ENCODE peak calls at places on chromosomes 12 and 14, in six cellular contexts. L, X, D, Q, S and I are unnamed samples.

GRCh38 chr12:130588696-130589095 is 127.4 kb downstream of the RIMBP2 start:
- DNase-seq in L (no peak), X (no peak), D (no peak), Q (no peak), S (no peak), I (no peak)

GRCh38 chr14:78412475-78412874 is 242.3 kb downstream of the NRXN3 start:
- DNase-seq in L (no peak), X (no peak), D (no peak), Q (no peak), S (no peak), I (no peak)

GRCh38 chr12:111715242-111715641 is 29.4 kb downstream of the ACAD10 start:
- DNase-seq in L (no peak), X (no peak), D (no peak), Q (no peak), S (no peak), I (no peak)

GRCh38 chr12:67780580-67781084 is 132.1 kb downstream of the DYRK2 start:
- DNase-seq in L (no peak), X (no peak), D (no peak), Q (no peak), S (no peak), I (no peak)

GRCh38 chr12:67748761-67749075 is 100.2 kb downstream of the DYRK2 start:
- DNase-seq in L (peak), X (no peak), D (no peak), Q (no peak), S (no peak), I (no peak)

GRCh38 chr14:77076118-77076631 is 21.9 kb upstream of the CIPC start:
- DNase-seq in L (peak), X (no peak), D (no peak), Q (no peak), S (peak), I (peak)

GRCh38 chr12:14854586-14855163 is 11.3 kb upstream of the ART4 start:
- DNase-seq in L (peak), X (no peak), D (no peak), Q (no peak), S (no peak), I (no peak)

GRCh38 chr14:67940476-67940875 is 120.9 kb downstream of the RAD51B start:
- DNase-seq in L (peak), X (no peak), D (no peak), Q (no peak), S (no peak), I (peak)

GRCh38 chr12:76236640-76237039 is 111.6 kb downstream of the BBS10 start:
- DNase-seq in L (peak), X (no peak), D (no peak), Q (no peak), S (no peak), I (peak)

GRCh38 chr14:35341454-35342159 is 49.4 kb downstream of the PSMA6 start:
- DNase-seq in L (peak), X (no peak), D (no peak), Q (peak), S (no peak), I (peak)

GRCh38 chr14:96160913-96161310 is 43.7 kb upstream of the BDKRB2 start:
- DNase-seq in L (no peak), X (no peak), D (no peak), Q (no peak), S (no peak), I (no peak)

GRCh38 chr12:2335517-2335916 is 282.7 kb downstream of the CACNA1C start:
- DNase-seq in L (no peak), X (no peak), D (no peak), Q (no peak), S (no peak), I (no peak)

GRCh38 chr12:49974677-49975369 is 2.1 kb downstream of the AQP6 start:
- DNase-seq in L (no peak), X (no peak), D (no peak), Q (no peak), S (no peak), I (no peak)

GRCh38 chr12:20063116-20063515 is 305.2 kb upstream of the PDE3A start:
- DNase-seq in L (peak), X (no peak), D (no peak), Q (no peak), S (no peak), I (peak)

GRCh38 chr14:94282991-94283723 is 9.9 kb downstream of the SERPINA10 start:
- DNase-seq in L (no peak), X (no peak), D (no peak), Q (no peak), S (no peak), I (no peak)

GRCh38 chr14:62759796-62760195 is 285.5 kb downstream of the KCNH5 start:
- DNase-seq in L (no peak), X (no peak), D (no peak), Q (no peak), S (no peak), I (no peak)
- TF ChIP-seq CTCF in L (no peak), X (no peak), D (no peak), Q (no peak), S (no peak), I (no peak)

DNA sequence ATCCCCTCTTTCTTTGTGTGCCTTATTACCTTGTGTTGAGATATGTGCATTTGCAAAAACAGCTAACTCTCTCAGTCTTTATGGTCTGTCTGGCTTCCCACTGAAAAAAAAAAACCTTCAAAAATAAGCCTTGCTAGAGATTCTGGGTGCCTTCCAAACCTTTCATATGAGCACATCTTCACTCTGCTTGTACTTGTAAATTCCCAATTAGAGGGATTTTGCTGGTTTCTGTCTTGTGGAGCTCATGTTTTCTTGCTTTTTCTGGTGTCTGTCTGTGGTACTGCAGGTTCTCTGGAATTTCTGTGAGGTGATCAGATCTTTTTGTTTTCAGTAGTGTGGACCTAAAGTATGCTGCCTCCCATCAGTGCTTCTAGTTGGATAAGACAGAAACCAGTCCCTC is 100.1 kb downstream of the PIK3C2G start:
- DNase-seq in L (no peak), X (no peak), D (no peak), Q (no peak), S (no peak), I (no peak)
- TF ChIP-seq CTCF in L (peak), X (peak), D (no peak), Q (no peak), S (no peak), I (no peak)

GRCh38 chr12:52587563-52587962 is 13.7 kb downstream of the KRT72 start:
- DNase-seq in L (no peak), X (no peak), D (no peak), Q (no peak), S (no peak), I (no peak)

GRCh38 chr12:52585951-52586350 is 12.3 kb upstream of the KRT74 start:
- DNase-seq in L (no peak), X (no peak), D (no peak), Q (no peak), S (no peak), I (no peak)

GRCh38 chr12:52591521-52591920 is 9.7 kb downstream of the KRT72 start:
- DNase-seq in L (no peak), X (no peak), D (no peak), Q (no peak), S (no peak), I (no peak)

GRCh38 chr12:52585001-52585400 is 11.4 kb upstream of the KRT74 start:
- DNase-seq in L (no peak), X (no peak), D (no peak), Q (no peak), S (no peak), I (no peak)

DNA sequence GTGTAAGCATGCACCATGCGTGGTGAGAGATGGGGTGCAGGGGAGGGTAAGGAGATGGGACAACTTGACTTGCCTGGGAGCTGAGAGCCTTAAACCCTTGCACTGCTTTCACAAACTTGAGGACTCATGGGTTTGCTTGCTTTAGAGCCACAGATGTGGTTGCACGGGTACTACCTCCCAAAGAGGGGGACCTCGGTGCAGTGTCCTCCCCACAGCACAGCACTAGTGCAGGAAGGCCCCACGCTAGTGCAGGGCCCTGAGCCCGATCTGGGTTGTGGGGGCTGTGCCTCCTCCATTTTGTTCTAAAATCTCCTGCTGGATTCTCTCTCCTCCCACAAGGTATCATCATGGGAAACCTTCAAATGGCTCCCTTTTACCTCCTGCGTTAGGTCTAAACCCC is 11.2 kb downstream of the KRT72 start:
- DNase-seq in L (no peak), X (no peak), D (no peak), Q (no peak), S (no peak), I (no peak)
- TF ChIP-seq CTCF in L (no peak), X (no peak), D (no peak), Q (no peak), S (no peak), I (no peak)

DNA sequence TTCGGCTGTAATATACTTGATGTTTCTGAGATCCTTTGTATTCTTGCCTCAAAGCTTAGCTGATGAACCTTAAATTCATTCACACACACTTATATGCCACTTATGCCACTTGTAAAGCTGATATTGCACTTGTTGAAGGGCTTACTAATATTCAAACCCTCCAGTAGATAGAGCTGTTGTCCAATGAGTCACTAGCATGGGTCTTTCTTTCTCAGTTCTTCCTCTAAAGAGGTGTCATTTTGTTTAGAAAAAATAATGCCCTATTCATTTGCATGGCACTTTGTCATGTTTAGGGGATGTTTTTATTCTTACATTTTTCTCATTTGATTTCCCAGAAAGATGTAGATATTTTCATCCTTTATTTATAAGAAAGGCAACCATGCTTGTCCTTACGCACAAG is 56.4 kb downstream of the MON2 start:
- DNase-seq in L (peak), X (no peak), D (no peak), Q (no peak), S (no peak), I (peak)
- TF ChIP-seq CTCF in L (no peak), X (no peak), D (no peak), Q (no peak), S (no peak), I (no peak)

DNA sequence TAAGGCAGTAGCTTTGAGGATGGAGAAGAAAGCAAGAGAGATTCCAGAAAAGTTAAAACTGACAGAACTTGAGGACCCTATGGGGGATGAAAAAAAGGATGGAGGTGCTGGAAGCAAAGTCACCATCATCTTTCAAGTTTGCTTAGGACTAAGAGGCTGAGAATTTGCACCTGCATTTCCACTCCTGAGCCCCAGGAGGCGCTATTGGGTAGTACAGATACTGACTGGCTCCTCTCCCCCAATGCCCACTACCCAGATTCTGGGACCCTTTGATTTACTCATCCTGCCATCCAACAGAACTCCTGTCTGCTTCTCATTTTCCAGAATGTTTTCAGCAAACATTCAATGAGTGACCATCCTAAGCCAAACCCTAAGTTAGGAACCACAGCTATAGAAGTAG is 34.0 kb upstream of the CMKLR1 start:
- DNase-seq in L (no peak), X (no peak), D (no peak), Q (no peak), S (no peak), I (no peak)
- TF ChIP-seq CTCF in L (no peak), X (no peak), D (no peak), Q (no peak), S (peak), I (peak)

GRCh38 chr14:64646103-64646502 is 58.1 kb upstream of the PLEKHG3 start:
- DNase-seq in L (peak), X (no peak), D (no peak), Q (no peak), S (no peak), I (peak)

GRCh38 chr14:64645220-64645891 is 58.9 kb upstream of the PLEKHG3 start:
- DNase-seq in L (peak), X (no peak), D (no peak), Q (no peak), S (peak), I (peak)

GRCh38 chr14:64644629-64645028 is 59.6 kb upstream of the PLEKHG3 start:
- DNase-seq in L (no peak), X (no peak), D (no peak), Q (no peak), S (no peak), I (no peak)

GRCh38 chr14:64654072-64654899 is 49.9 kb upstream of the PLEKHG3 start:
- DNase-seq in L (peak), X (no peak), D (no peak), Q (no peak), S (no peak), I (peak)

DNA sequence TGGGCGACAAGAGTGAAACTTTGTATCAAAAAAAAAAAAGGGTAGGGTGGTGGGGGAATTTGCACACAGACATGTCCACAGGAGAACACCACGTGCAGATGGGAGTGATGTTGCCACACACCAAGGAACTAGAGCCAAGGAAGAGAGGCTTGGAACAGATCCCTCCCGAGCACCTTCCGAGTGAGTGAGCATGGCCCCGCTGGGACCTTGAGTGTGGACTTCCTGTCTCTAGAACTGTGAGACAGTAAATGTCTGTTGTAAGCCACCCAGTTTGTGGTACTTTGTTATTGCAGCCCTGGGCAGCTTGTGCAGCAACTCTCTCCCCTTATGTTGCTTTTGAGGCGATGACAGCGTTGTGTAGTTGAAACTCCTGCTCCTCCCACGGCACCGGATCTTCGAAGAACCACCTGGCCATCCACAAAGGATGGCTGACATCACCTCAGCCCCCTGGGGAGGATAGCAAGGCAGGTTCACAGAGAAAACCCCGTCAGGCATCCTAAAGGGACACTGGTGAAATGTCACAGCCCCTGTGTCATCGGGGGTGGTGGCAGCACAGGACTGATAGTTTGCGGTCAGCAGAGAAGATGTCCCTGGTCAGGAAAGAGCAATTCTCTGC is 54.7 kb upstream of the PLEKHG3 start:
- DNase-seq in L (peak), X (no peak), D (no peak), Q (no peak), S (no peak), I (peak)
- TF ChIP-seq CTCF in L (no peak), X (no peak), D (no peak), Q (no peak), S (no peak), I (no peak)

DNA sequence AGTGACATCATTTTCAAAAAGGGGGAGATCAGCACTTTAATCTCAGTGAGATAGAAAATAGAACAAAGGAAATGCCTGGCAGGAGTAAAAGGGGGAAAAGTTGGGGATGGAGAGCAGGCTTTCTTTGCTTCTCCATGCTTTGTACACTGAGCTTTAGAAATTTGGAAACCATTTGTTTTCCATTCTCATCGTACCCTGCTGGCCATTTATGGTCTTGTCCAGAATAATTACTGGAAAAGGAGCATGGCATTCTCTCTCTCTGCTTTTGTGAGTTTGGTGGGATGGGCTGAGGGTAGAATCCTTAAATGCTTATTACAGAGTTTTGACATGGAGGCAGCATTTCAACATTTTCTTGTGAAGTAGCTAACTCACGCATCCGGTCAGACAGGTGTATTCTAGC is 104.4 kb upstream of the FLRT2 start:
- DNase-seq in L (no peak), X (no peak), D (no peak), Q (no peak), S (no peak), I (no peak)
- TF ChIP-seq CTCF in L (peak), X (peak), D (no peak), Q (no peak), S (peak), I (no peak)